ENCODE peak calls at places on chromosomes 1 and 21, in six cellular contexts. E is esophagus squamous epithelium, K is heart left ventricle, G is ovary, C is Peyer's patch, F is HCT116. Y is an unnamed sample.

GRCh38 chr21:40176732-40177131 is 309.5 kb downstream of the PCP4 start:
- DNase-seq in E (no peak), K (no peak), G (no peak), C (no peak), F (no peak), Y (no peak)

GRCh38 chr1:46342084-46342656 is 1.6 kb downstream of the NSUN4 start:
- DNase-seq in E (no peak), K (no peak), G (no peak), C (no peak), F (no peak), Y (peak; percentile 50)

GRCh38 chr1:73604739-73605138 is 593.2 kb downstream of the LRRIQ3 start:
- DNase-seq in E (no peak), K (no peak), G (no peak), C (no peak), F (no peak), Y (no peak)

GRCh38 chr1:196502437-196502836 is 105.8 kb downstream of the KCNT2 start:
- DNase-seq in E (no peak), K (no peak), G (no peak), C (no peak), F (no peak), Y (no peak)

GRCh38 chr21:42282021-42282420 is 33.2 kb downstream of the TFF3 start:
- DNase-seq in E (no peak), K (no peak), G (no peak), C (no peak), F (no peak), Y (no peak)

GRCh38 chr1:240033406-240033805 is 58.3 kb upstream of the FMN2 start:
- DNase-seq in E (no peak), K (no peak), G (no peak), C (no peak), F (no peak), Y (no peak)

GRCh38 chr1:204989266-204990058 is 53.5 kb upstream of the CNTN2 start:
- DNase-seq in E (no peak), K (peak; percentile 68), G (peak; percentile 35), C (peak; percentile 20), F (peak; percentile 45), Y (peak; percentile 87)

GRCh38 chr1:162404550-162405160 is 7.3 kb downstream of the SH2D1B start:
- DNase-seq in E (no peak), K (no peak), G (no peak), C (no peak), F (no peak), Y (no peak)

GRCh38 chr1:56516539-56517252 is 62.7 kb downstream of the PLPP3 start:
- DNase-seq in E (no peak), K (no peak), G (no peak), C (peak; percentile 27), F (peak; percentile 71), Y (peak; percentile 50)

GRCh38 chr1:230114245-230114651 is 47.2 kb downstream of the GALNT2 start:
- DNase-seq in E (no peak), K (no peak), G (no peak), C (no peak), F (no peak), Y (no peak)

GRCh38 chr1:149942207-149942606 is 5.5 kb upstream of the MTMR11 start:
- DNase-seq in E (no peak), K (no peak), G (no peak), C (no peak), F (no peak), Y (no peak)

GRCh38 chr1:103517380-103518047 is 8.0 kb upstream of the RNPC3 start:
- DNase-seq in E (no peak), K (no peak), G (no peak), C (no peak), F (no peak), Y (peak; percentile 11)

GRCh38 chr1:43512681-43513080 is 18.0 kb upstream of the PTPRF start:
- DNase-seq in E (no peak), K (no peak), G (no peak), C (no peak), F (no peak), Y (no peak)

GRCh38 chr1:205420938-205421337 is 918 bp downstream of the LEMD1 start:
- DNase-seq in E (no peak), K (no peak), G (no peak), C (no peak), F (no peak), Y (no peak)

GRCh38 chr1:209248649-209249279 is 334.8 kb upstream of the CAMK1G start:
- DNase-seq in E (no peak), K (no peak), G (no peak), C (peak; percentile 22), F (peak; percentile 59), Y (peak; percentile 35)

GRCh38 chr1:64881281-64881680 is 85.1 kb downstream of the JAK1 start:
- DNase-seq in E (no peak), K (no peak), G (no peak), C (no peak), F (no peak), Y (no peak)

GRCh38 chr1:231467986-231468385 is 45.9 kb upstream of the EGLN1 start:
- DNase-seq in E (no peak), K (no peak), G (no peak), C (no peak), F (no peak), Y (no peak)

GRCh38 chr1:200133123-200133522 is 105.6 kb downstream of the NR5A2 start:
- DNase-seq in E (no peak), K (no peak), G (no peak), C (no peak), F (no peak), Y (no peak)

GRCh38 chr1:6985528-6986276 is 200.4 kb downstream of the CAMTA1 start:
- DNase-seq in E (no peak), K (no peak), G (no peak), C (no peak), F (no peak), Y (no peak)

GRCh38 chr21:45670731-45671130 is 27.2 kb downstream of the PCBP3 start:
- DNase-seq in E (no peak), K (no peak), G (no peak), C (no peak), F (no peak), Y (no peak)

GRCh38 chr1:41242645-41243171 is 602 bp upstream of the SCMH1 start:
- DNase-seq in E (no peak), K (no peak), G (peak; percentile 11), C (no peak), F (no peak), Y (no peak)

GRCh38 chr1:41238311-41239094 is 3.6 kb downstream of the SCMH1 start:
- DNase-seq in E (no peak), K (no peak), G (no peak), C (no peak), F (no peak), Y (no peak)

GRCh38 chr1:41241748-41242644 is at the start of gene SCMH1:
- DNase-seq in E (no peak), K (peak; percentile 47), G (peak; percentile 53), C (peak; percentile 48), F (no peak), Y (peak; percentile 81)

GRCh38 chr1:41239988-41240610 is 2.0 kb downstream of the SCMH1 start:
- DNase-seq in E (no peak), K (no peak), G (no peak), C (no peak), F (no peak), Y (peak; percentile 69)

DNA sequence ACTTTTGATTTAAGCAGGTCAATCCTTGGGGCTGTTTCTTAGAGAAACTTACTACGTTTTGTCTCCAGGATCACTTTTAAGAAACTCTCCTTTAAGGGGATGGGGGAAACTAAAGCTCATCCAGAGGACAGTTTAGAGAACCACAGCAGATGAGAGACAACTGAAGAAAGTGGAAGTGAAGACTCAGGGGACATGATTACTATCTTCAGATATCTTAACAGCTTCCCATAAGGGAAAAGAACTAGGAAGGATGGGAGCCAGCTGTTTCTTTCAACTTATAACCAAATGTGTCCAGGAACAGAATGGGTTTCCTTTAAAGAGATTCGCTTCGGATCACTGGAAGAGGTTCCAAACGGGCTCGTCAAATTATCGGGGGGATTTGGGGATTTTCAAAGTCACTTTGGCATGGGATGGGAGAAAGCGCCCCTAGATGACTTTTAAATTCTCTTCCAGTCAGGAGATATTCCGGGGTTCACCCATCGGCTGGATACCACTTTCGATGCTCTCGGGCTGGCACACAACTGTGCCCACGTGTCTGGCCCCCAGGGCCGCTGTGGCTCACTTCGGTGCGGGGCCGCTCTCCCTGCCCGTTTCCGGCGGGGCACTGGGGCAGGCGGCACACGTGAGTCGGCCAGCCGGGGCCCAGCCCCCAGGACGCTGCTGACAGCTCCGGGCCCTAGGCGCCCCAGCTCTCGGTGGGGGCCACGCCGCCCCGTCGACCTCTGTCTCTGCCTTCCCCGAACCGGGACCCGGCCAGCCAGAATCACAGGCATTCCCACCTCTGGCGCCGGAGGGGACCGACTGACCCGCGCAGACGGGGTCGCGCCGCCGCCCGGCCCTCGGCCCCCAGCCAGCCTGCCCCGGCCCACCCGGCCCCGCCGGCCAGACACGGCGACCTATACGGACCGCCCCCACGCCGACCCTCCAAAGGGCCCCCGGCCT is 1.0 kb downstream of the SCMH1 start:
- DNase-seq in E (no peak), K (peak; percentile 70), G (peak; percentile 68), C (peak; percentile 72), F (no peak), Y (peak; percentile 74)
- TF ChIP-seq POLR2A in E (peak; percentile 31), K (peak; percentile 39), G (no peak), C (no peak), F (no peak), Y (peak; percentile 27)

GRCh38 chr1:167553136-167554027 is at the start of gene CREG1:
- DNase-seq in E (peak; percentile 46), K (peak; percentile 96), G (peak; percentile 90), C (peak; percentile 93), F (peak; percentile 75), Y (peak; percentile 93)
- TF ChIP-seq POLR2A in E (peak; percentile 98), K (peak; percentile 98), G (peak; percentile 90), C (peak; percentile 92), F (peak; percentile 79), Y (peak; percentile 90)

DNA sequence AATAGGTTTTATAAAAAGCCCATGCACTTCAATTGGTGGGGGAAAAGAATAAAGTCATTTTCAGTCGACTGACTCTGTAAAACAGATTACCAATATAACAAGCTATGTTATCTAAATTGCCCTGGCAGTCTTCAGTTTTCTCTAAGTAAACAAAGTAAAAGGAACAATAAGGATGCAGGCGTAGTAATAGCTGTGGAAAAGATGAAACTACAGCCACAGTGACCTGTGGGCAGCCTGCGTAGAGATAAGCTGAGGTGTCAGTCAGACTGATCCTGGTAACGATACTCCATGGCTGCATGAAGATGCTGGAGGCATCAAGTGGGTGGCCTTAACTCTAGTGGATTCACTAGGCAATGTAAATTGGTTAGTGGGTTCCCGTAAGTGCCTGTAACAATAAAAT is 29.3 kb downstream of the CLCC1 start:
- DNase-seq in E (no peak), K (no peak), G (no peak), C (no peak), F (no peak), Y (no peak)
- TF ChIP-seq POLR2A in E (no peak), K (no peak), G (no peak), C (no peak), F (no peak), Y (no peak)

GRCh38 chr21:28252923-28253322 is 739.8 kb downstream of the LTN1 start:
- DNase-seq in E (no peak), K (no peak), G (no peak), C (no peak), F (no peak), Y (no peak)

GRCh38 chr21:28253378-28253777 is 739.3 kb downstream of the LTN1 start:
- DNase-seq in E (no peak), K (no peak), G (no peak), C (no peak), F (no peak), Y (no peak)

GRCh38 chr21:28253971-28254370 is 738.7 kb downstream of the LTN1 start:
- DNase-seq in E (no peak), K (no peak), G (no peak), C (no peak), F (no peak), Y (no peak)

GRCh38 chr21:28257276-28257675 is 735.4 kb downstream of the LTN1 start:
- DNase-seq in E (no peak), K (no peak), G (no peak), C (no peak), F (no peak), Y (no peak)

GRCh38 chr21:28256420-28256831 is 736.3 kb downstream of the LTN1 start:
- DNase-seq in E (no peak), K (no peak), G (no peak), C (no peak), F (no peak), Y (no peak)
- TF ChIP-seq POLR2A in E (no peak), K (no peak), G (no peak), C (no peak), F (no peak), Y (no peak)

Y was measured in erythroblast.